ENCODE peak calls at places on chromosome 13, in eight cellular contexts. D, O, L, U, K, R, E and M are unnamed samples.

GRCh38 chr13:31201341-31202024 is 1.7 kb downstream of the B3GLCT start:
- DNase-seq in D (no peak), O (no peak), L (no peak), U (no peak), K (no peak), R (no peak), E (no peak), M (no peak)

GRCh38 chr13:34028496-34029442 is 210.8 kb downstream of the RFC3 start:
- DNase-seq in D (no peak), O (no peak), L (no peak), U (no peak), K (no peak), R (no peak), E (no peak), M (no peak)

GRCh38 chr13:66506979-66507378 is 723.2 kb downstream of the PCDH9 start:
- DNase-seq in D (no peak), O (no peak), L (no peak), U (no peak), K (no peak), R (no peak), E (no peak), M (no peak)

GRCh38 chr13:43136940-43137574 is 113.7 kb downstream of the DNAJC15 start:
- DNase-seq in D (no peak), O (no peak), L (no peak), U (no peak), K (no peak), R (no peak), E (no peak), M (no peak)

GRCh38 chr13:26015276-26015934 is 36.4 kb downstream of the SHISA2 start:
- DNase-seq in D (no peak), O (no peak), L (no peak), U (no peak), K (no peak), R (no peak), E (no peak), M (no peak)

GRCh38 chr13:99639126-99639525 is 137.9 kb downstream of the TM9SF2 start:
- DNase-seq in D (no peak), O (no peak), L (no peak), U (no peak), K (no peak), R (no peak), E (peak; percentile 41), M (no peak)

GRCh38 chr13:65943711-65944110 is 1286.4 kb downstream of the PCDH9 start:
- DNase-seq in D (no peak), O (no peak), L (no peak), U (no peak), K (no peak), R (no peak), E (no peak), M (no peak)

GRCh38 chr13:46831588-46832194 is 34.7 kb upstream of the ESD start:
- DNase-seq in D (peak; percentile 78), O (no peak), L (no peak), U (peak; percentile 34), K (peak; percentile 64), R (peak; percentile 20), E (no peak), M (no peak)

GRCh38 chr13:39599842-39600241 is 3.2 kb downstream of the LHFPL6 start:
- DNase-seq in D (no peak), O (no peak), L (no peak), U (no peak), K (no peak), R (no peak), E (no peak), M (no peak)

GRCh38 chr13:39596176-39596575 is 6.8 kb downstream of the LHFPL6 start:
- DNase-seq in D (no peak), O (no peak), L (no peak), U (no peak), K (no peak), R (no peak), E (no peak), M (no peak)

GRCh38 chr13:39600766-39601165 is 2.2 kb downstream of the LHFPL6 start:
- DNase-seq in D (peak; percentile 86), O (no peak), L (peak; percentile 65), U (no peak), K (peak; percentile 72), R (no peak), E (no peak), M (no peak)

GRCh38 chr13:39597828-39598227 is 5.2 kb downstream of the LHFPL6 start:
- DNase-seq in D (no peak), O (no peak), L (no peak), U (no peak), K (no peak), R (no peak), E (no peak), M (no peak)

DNA sequence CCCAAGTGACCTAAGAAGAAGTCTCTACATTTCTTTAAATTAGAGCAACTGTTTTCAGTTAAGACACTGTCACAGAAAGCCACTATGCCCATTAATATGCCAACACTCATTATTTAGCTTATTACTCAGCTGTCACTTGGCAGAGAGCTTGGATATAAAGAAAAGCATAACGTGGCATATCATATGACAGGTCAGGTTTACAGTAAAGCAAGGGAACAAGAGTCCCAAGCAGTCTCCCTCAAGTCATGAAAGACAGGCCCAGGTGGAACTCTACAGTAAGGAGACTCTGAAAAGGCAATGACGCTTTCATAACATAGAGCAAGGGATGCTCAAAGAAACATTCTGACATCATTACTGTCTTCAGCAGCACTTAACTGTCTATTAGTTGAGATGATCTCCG is 6.3 kb downstream of the LHFPL6 start:
- DNase-seq in D (no peak), O (no peak), L (no peak), U (no peak), K (no peak), R (no peak), E (no peak), M (no peak)
- H3K4me3 ChIP-seq in D (no peak overlapping the region), O (no peak overlapping the region), L (no peak overlapping the region), U (no peak overlapping the region), K (peak overlapping the region; percentile 82), R (no peak overlapping the region), E (no peak overlapping the region), M (no peak overlapping the region)

GRCh38 chr13:112608212-112608611 is 20.3 kb upstream of the TUBGCP3 start:
- DNase-seq in D (no peak), O (no peak), L (no peak), U (no peak), K (no peak), R (no peak), E (no peak), M (no peak)

GRCh38 chr13:112603641-112604220 is 15.8 kb upstream of the TUBGCP3 start:
- DNase-seq in D (no peak), O (no peak), L (no peak), U (no peak), K (no peak), R (no peak), E (no peak), M (no peak)

GRCh38 chr13:112605531-112605990 is 17.6 kb upstream of the TUBGCP3 start:
- DNase-seq in D (no peak), O (peak; percentile 68), L (no peak), U (no peak), K (no peak), R (no peak), E (no peak), M (peak; percentile 42)

GRCh38 chr13:112601351-112601750 is 13.4 kb upstream of the TUBGCP3 start:
- DNase-seq in D (no peak), O (peak; percentile 43), L (no peak), U (no peak), K (no peak), R (no peak), E (no peak), M (no peak)

DNA sequence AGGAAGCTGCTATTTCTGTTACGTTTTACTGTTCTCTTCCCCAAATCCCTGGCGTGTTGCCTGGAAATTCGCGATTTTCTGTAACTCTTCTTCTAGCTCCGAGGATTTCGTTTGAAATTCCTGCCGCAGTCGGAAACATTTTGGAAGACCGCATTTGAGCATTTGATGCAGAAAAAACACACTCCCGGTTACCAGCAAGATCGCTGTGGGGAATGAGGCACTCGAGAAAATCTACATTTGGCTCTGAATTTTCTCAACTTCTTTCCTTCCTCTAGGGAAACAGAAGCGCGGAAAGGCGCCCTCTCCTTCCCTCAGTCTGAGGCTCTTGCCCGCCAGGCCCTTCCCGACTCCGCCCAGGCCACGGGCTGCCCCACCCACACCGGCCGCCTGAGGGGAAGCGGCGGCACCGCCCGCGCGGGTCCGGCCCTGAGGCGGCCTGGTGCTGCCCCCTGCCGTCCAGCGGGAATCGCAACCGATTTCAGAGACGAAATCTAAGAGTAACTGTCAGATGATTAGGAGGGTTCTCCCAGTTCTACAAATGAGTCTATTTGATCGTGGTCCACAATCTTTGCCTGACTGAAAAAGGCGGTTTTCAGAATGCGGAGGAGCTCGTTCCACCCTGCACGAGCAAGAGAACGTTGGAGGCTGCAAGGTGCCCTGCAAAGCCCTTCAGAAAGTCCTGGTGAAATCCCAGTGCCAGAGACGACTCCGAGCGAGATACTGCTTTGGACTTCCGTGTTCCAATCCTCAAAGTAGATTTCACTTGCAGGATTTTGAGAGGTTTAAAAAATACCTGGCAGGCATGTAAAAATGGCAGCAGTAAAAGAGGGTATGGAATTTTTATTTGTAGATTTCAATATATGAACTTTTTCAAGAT is 18.4 kb upstream of the TUBGCP3 start:
- DNase-seq in D (peak; percentile 98), O (peak; percentile 98), L (peak; percentile 97), U (peak; percentile 95), K (peak; percentile 95), R (peak; percentile 95), E (peak; percentile 73), M (peak; percentile 93)
- H3K4me3 ChIP-seq in D (peak overlapping the region; percentile 83), O (peak overlapping the region; percentile 68), L (peak overlapping the region; percentile 13), U (no peak overlapping the region), K (peak overlapping the region; percentile 72), R (peak overlapping the region; percentile 33), E (peak overlapping the region; percentile 45), M (peak overlapping the region; percentile 52)

GRCh38 chr13:94701313-94702180 is 10.8 kb downstream of the SOX21 start:
- DNase-seq in D (no peak), O (no peak), L (no peak), U (no peak), K (no peak), R (no peak), E (no peak), M (no peak)
- H3K4me3 ChIP-seq in D (no peak overlapping the region), O (no peak overlapping the region), L (no peak overlapping the region), U (no peak overlapping the region), K (no peak overlapping the region), R (no peak overlapping the region), E (no peak overlapping the region), M (no peak overlapping the region)

GRCh38 chr13:35139591-35139990 is 197.5 kb downstream of the NBEA start:
- DNase-seq in D (no peak), O (no peak), L (no peak), U (no peak), K (no peak), R (no peak), E (no peak), M (no peak)

GRCh38 chr13:35140321-35140720 is 198.3 kb downstream of the NBEA start:
- DNase-seq in D (no peak), O (no peak), L (no peak), U (no peak), K (no peak), R (no peak), E (no peak), M (no peak)

GRCh38 chr13:35143123-35143522 is 201.1 kb downstream of the NBEA start:
- DNase-seq in D (no peak), O (no peak), L (no peak), U (no peak), K (no peak), R (no peak), E (no peak), M (no peak)

GRCh38 chr13:35144496-35144895 is 202.4 kb downstream of the NBEA start:
- DNase-seq in D (no peak), O (no peak), L (no peak), U (no peak), K (no peak), R (no peak), E (no peak), M (no peak)

DNA sequence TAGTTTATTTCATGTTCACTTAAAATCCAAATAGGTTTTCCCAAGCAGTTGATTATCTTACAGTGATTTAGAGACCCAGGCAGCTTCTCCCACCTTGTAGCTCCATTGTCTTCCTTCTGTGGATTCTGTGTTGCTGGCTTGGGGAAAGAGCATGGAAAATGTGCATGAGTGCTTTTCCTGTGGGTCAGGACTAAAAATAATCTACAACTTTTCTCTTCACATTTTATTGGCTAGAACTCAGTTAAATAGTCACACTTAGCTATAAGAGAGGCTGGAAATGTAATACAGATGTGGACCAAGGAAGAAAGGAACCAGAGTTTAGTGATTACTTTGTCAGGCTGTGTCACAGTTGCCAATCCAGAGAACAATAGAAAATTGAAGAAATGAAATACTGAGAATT is 198.8 kb downstream of the NBEA start:
- DNase-seq in D (no peak), O (no peak), L (no peak), U (no peak), K (no peak), R (no peak), E (no peak), M (no peak)
- H3K4me3 ChIP-seq in D (no peak overlapping the region), O (no peak overlapping the region), L (no peak overlapping the region), U (no peak overlapping the region), K (no peak overlapping the region), R (no peak overlapping the region), E (no peak overlapping the region), M (no peak overlapping the region)